ENCODE peak calls at places on chromosome 16, in seven cellular contexts. S, Y, C, M, D, Q and W are unnamed samples.

GRCh38 chr16:81564368-81565060 is 119.9 kb downstream of the CMIP start:
- DNase-seq in Q (no peak), S (no peak), C (no peak), Y (no peak), M (no peak), D (peak), W (no peak)

GRCh38 chr16:65700599-65700998 is 578.7 kb upstream of the CDH11 start:
- DNase-seq in S (no peak), M (no peak), Y (no peak), D (no peak), C (no peak), Q (no peak), W (no peak)

GRCh38 chr16:50497592-50497991 is 50.6 kb upstream of the NKD1 start:
- DNase-seq in Y (no peak), C (no peak), D (peak), S (peak), Q (peak), M (peak), W (no peak)

GRCh38 chr16:81519298-81520150 is 74.9 kb downstream of the CMIP start:
- DNase-seq in C (no peak), M (no peak), Y (no peak), D (no peak), Q (no peak), S (no peak), W (no peak)

GRCh38 chr16:58442547-58442946 is 50.3 kb downstream of the GINS3 start:
- DNase-seq in D (no peak), C (no peak), S (no peak), Q (no peak), Y (no peak), M (no peak), W (no peak)

GRCh38 chr16:75304521-75305363 is 53.3 kb upstream of the BCAR1 start:
- DNase-seq in D (peak), S (peak), Y (peak), C (peak), Q (peak), M (no peak), W (peak)

GRCh38 chr16:86523166-86523740 is 12.9 kb downstream of the FOXF1 start:
- DNase-seq in M (no peak), D (no peak), Q (no peak), C (no peak), S (no peak), Y (no peak), W (no peak)

GRCh38 chr16:12255473-12255872 is 278.9 kb downstream of the SNX29 start:
- DNase-seq in Y (no peak), Q (no peak), S (no peak), C (no peak), D (no peak), M (no peak), W (no peak)

GRCh38 chr16:85173077-85173980 is 61.1 kb upstream of the CIBAR2 start:
- DNase-seq in S (peak), M (peak), D (peak), Q (no peak), Y (peak), C (peak), W (no peak)

GRCh38 chr16:21599994-21600773 is 807 bp downstream of the METTL9 start:
- DNase-seq in Y (peak), S (no peak), Q (no peak), M (no peak), D (peak), C (no peak), W (no peak)

GRCh38 chr16:86018487-86018886 is 119.5 kb downstream of the IRF8 start:
- DNase-seq in M (peak), S (peak), Q (no peak), D (no peak), C (peak), Y (peak), W (no peak)

GRCh38 chr16:19315889-19316288 is 30.4 kb downstream of the CLEC19A start:
- DNase-seq in D (no peak), M (no peak), C (no peak), Q (no peak), Y (no peak), S (no peak), W (no peak)

GRCh38 chr16:19314718-19315425 is 29.3 kb downstream of the CLEC19A start:
- DNase-seq in C (no peak), M (no peak), D (no peak), S (no peak), Q (no peak), Y (no peak), W (no peak)

GRCh38 chr16:19316846-19317245 is 31.3 kb downstream of the CLEC19A start:
- DNase-seq in C (no peak), D (no peak), Y (no peak), S (no peak), Q (no peak), M (no peak), W (no peak)
- H3K4me3 ChIP-seq in C (no peak), D (no peak), Y (no peak), S (no peak), Q (no peak), M (no peak), W (no peak)

GRCh38 chr16:70251651-70252354 is at the start of gene EXOSC6:
- DNase-seq in Y (peak), M (peak), C (peak), S (peak), D (peak), Q (peak), W (peak)

GRCh38 chr16:70250748-70251650 is 741 bp downstream of the EXOSC6 start:
- DNase-seq in S (peak), C (no peak), D (peak), Q (no peak), M (peak), Y (peak), W (no peak)

GRCh38 chr16:70254095-70254964 is 2.6 kb upstream of the EXOSC6 start:
- DNase-seq in Y (no peak), S (peak), Q (no peak), M (no peak), C (no peak), D (peak), W (no peak)

GRCh38 chr16:70253291-70254094 is 1.8 kb upstream of the EXOSC6 start:
- DNase-seq in C (no peak), D (peak), M (peak), S (peak), Y (peak), Q (no peak), W (peak)

GRCh38 chr16:70252355-70252988 is 732 bp upstream of the EXOSC6 start:
- DNase-seq in C (no peak), Q (no peak), M (peak), S (peak), Y (peak), D (no peak), W (no peak)
- H3K4me3 ChIP-seq in C (no peak), Q (no peak), M (no peak), S (no peak), Y (no peak), D (no peak), W (no peak)

GRCh38 chr16:19067349-19068236 is at the start of gene COQ7:
- DNase-seq in M (peak), S (peak), Q (peak), Y (peak), C (peak), D (peak), W (peak)

GRCh38 chr16:19062706-19063105 is 4.7 kb upstream of the COQ7 start:
- DNase-seq in S (no peak), C (no peak), Q (no peak), Y (no peak), M (no peak), D (no peak), W (no peak)

GRCh38 chr16:19071811-19072777 is 4.7 kb downstream of the COQ7 start:
- DNase-seq in Q (no peak), C (no peak), M (peak), Y (peak), D (peak), S (peak), W (no peak)

GRCh38 chr16:19068237-19068815 is 912 bp downstream of the COQ7 start:
- DNase-seq in Q (no peak), C (no peak), S (no peak), M (no peak), D (no peak), Y (no peak), W (no peak)

GRCh38 chr16:19066988-19067348 is 446 bp upstream of the COQ7 start:
- DNase-seq in Y (no peak), S (peak), Q (no peak), M (no peak), D (no peak), C (no peak), W (no peak)
- H3K4me3 ChIP-seq in Y (peak), S (no peak), Q (peak), M (peak), D (no peak), C (peak), W (peak)

GRCh38 chr16:2841606-2842339 is 11.7 kb downstream of the ZG16B start:
- DNase-seq in M (no peak), S (no peak), Y (no peak), C (no peak), D (no peak), Q (no peak), W (no peak)

GRCh38 chr16:2842340-2843000 is 12.4 kb downstream of the ZG16B start:
- DNase-seq in M (peak), D (peak), Q (no peak), Y (peak), C (no peak), S (peak), W (no peak)

GRCh38 chr16:2846511-2847310 is 11.3 kb downstream of the PRSS22 start:
- DNase-seq in S (peak), C (peak), Y (peak), Q (no peak), D (peak), M (peak), W (no peak)

GRCh38 chr16:2843526-2843925 is 13.4 kb downstream of the ZG16B start:
- DNase-seq in S (no peak), Q (no peak), M (peak), D (no peak), C (no peak), Y (no peak), W (no peak)

GRCh38 chr16:2845116-2845515 is 12.9 kb downstream of the PRSS22 start:
- DNase-seq in Q (no peak), D (no peak), M (no peak), Y (no peak), C (no peak), S (no peak), W (no peak)
- H3K4me3 ChIP-seq in Q (no peak), D (no peak), M (no peak), Y (no peak), C (no peak), S (no peak), W (no peak)

DNA sequence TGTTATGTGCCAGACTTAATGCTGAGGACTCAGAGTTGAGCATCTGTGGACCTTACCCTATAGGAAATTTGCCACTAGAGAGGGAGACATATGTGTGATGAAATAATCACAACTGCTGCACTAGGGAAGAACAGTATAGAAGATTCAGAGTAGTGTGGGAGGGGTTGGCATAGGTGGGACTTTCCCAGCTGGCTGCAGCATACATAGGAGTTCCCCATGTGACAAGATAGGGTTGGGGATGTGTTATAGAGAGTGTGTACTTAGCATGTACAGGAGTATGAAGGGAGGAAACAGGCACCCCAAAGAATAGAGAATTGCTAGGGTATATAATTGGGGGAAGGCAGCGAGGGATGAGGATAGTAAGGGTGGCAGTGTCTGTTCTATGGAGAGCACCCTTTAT is 2.9 kb downstream of the NUP93 start:
- DNase-seq in Y (no peak), M (no peak), S (no peak), Q (no peak), D (no peak), C (no peak), W (no peak)
- H3K4me3 ChIP-seq in Y (no peak), M (no peak), S (no peak), Q (no peak), D (no peak), C (no peak), W (no peak)

GRCh38 chr16:83802559-83802958 is 5.2 kb upstream of the HSBP1 start:
- DNase-seq in Q (no peak), M (peak), C (no peak), S (no peak), Y (no peak), D (no peak), W (no peak)
- H3K4me3 ChIP-seq in Q (peak), M (no peak), C (no peak), S (no peak), Y (peak), D (peak), W (no peak)